ENCODE peak calls at places on chromosomes 2 and 18, in ten cellular contexts. Y is right cardiac atrium; K is astrocyte of the spinal cord; I is Peyer's patch; D is neural crest cell; Q is kidney; F is M059J; L is stimulated activated CD8-positive, alpha-beta memory T cell treated with anti-CD3 and anti-CD28 coated beads, Interleukin-7, amount 100 ng/mL, for 48 hours; C is omental fat pad; U is RWPE1. H is an unnamed sample.

GRCh38 chr2:207239222-207239674 is 73.5 kb upstream of the KLF7 start:
- DNase-seq in Q (peak; percentile 67), L (no peak), Y (no peak), C (peak; percentile 66), K (peak; percentile 100), U (peak; percentile 97), D (no peak), F (peak; percentile 99), I (peak; percentile 57), H (no peak)

GRCh38 chr2:172328103-172328835 is 99.1 kb upstream of the ITGA6 start:
- DNase-seq in U (no peak), F (no peak), L (no peak), I (no peak), Y (no peak), K (peak; percentile 16), C (no peak), Q (no peak), D (no peak), H (no peak)

GRCh38 chr2:120287183-120288015 is 34.7 kb downstream of the RALB start:
- DNase-seq in D (no peak), Q (no peak), Y (no peak), U (peak; percentile 80), C (no peak), L (peak; percentile 7), I (no peak), K (peak; percentile 79), F (peak; percentile 94), H (no peak)

GRCh38 chr2:63052411-63053234 is 2.0 kb downstream of the OTX1 start:
- DNase-seq in F (no peak), U (no peak), C (no peak), K (no peak), L (no peak), D (no peak), I (no peak), Q (peak; percentile 66), Y (peak; percentile 31), H (no peak)

GRCh38 chr2:236166781-236167296 is 1.3 kb downstream of the GBX2 start:
- DNase-seq in Y (peak; percentile 48), L (no peak), D (no peak), U (no peak), Q (no peak), I (no peak), C (no peak), F (no peak), K (no peak), H (no peak)

GRCh38 chr2:12514631-12515437 is 201.9 kb upstream of the TRIB2 start:
- DNase-seq in D (no peak), U (no peak), C (no peak), I (no peak), F (no peak), K (no peak), L (no peak), Y (no peak), Q (no peak), H (no peak)

GRCh38 chr2:20590704-20591515 is 60.0 kb downstream of the HS1BP3 start:
- DNase-seq in C (no peak), D (no peak), Q (peak; percentile 68), I (peak; percentile 46), F (peak; percentile 47), L (no peak), K (no peak), Y (peak; percentile 80), U (no peak), H (no peak)

GRCh38 chr2:52368141-52368540 is 1336.2 kb upstream of the NRXN1 start:
- DNase-seq in D (no peak), I (no peak), U (no peak), K (no peak), F (no peak), L (no peak), C (no peak), Y (no peak), Q (no peak), H (no peak)

GRCh38 chr2:3111267-3111666 is 266.4 kb downstream of the EIPR1 start:
- DNase-seq in C (no peak), Y (no peak), D (no peak), I (no peak), Q (no peak), K (no peak), F (no peak), U (no peak), L (no peak), H (no peak)

GRCh38 chr2:100940240-100940639 is 61.8 kb upstream of the RPL31 start:
- DNase-seq in D (no peak), U (no peak), Y (no peak), L (no peak), K (no peak), F (no peak), C (no peak), I (no peak), Q (no peak), H (no peak)

GRCh38 chr2:61855178-61855523 is 1.3 kb upstream of the FAM161A start:
- DNase-seq in Q (no peak), C (no peak), K (peak; percentile 43), U (no peak), D (no peak), L (peak; percentile 1), F (peak; percentile 60), I (no peak), Y (no peak), H (no peak)

GRCh38 chr2:176637134-176637496 is 367.9 kb downstream of the MTX2 start:
- DNase-seq in Q (no peak), Y (no peak), C (no peak), I (no peak), K (no peak), U (no peak), D (no peak), L (no peak), F (no peak), H (no peak)

GRCh38 chr2:222651721-222652420 is 4.0 kb downstream of the FARSB start:
- DNase-seq in L (no peak), F (no peak), U (no peak), I (no peak), D (no peak), K (no peak), Y (no peak), Q (no peak), C (no peak), H (no peak)

GRCh38 chr18:63472380-63472779 is 4.4 kb upstream of the SERPINB5 start:
- DNase-seq in F (no peak), L (no peak), Y (no peak), C (no peak), K (no peak), D (no peak), U (peak; percentile 75), I (peak; percentile 64), Q (no peak), H (no peak)

GRCh38 chr2:157932480-157933205 is 56.5 kb upstream of the ACVR1 start:
- DNase-seq in Y (no peak), D (peak; percentile 5), F (no peak), I (no peak), Q (no peak), C (no peak), U (no peak), K (no peak), L (no peak), H (no peak)

GRCh38 chr2:215003001-215003400 is 135.4 kb downstream of the ABCA12 start:
- DNase-seq in Y (no peak), I (no peak), Q (no peak), L (no peak), C (no peak), U (no peak), K (peak; percentile 8), D (no peak), F (peak; percentile 25), H (no peak)